ENCODE peak calls at places on chromosomes 6 and 20, in five cellular contexts. Y is GM23338, R is H1, W is Panc1, A is upper lobe of left lung. Q is an unnamed sample.

GRCh38 chr6:37993596-37993995 is 174.1 kb downstream of the ZFAND3 start:
- DNase-seq in Y (no peak), R (no peak), W (no peak), A (no peak), Q (no peak)

GRCh38 chr6:117605169-117605826 is 3.0 kb upstream of the GOPC start:
- DNase-seq in Y (peak), R (no peak), W (peak), A (no peak), Q (no peak)

GRCh38 chr6:124066995-124067552 is 263.4 kb downstream of the NKAIN2 start:
- DNase-seq in Y (no peak), R (no peak), W (no peak), A (no peak), Q (no peak)

GRCh38 chr6:112184996-112185395 is 69.4 kb downstream of the LAMA4 start:
- DNase-seq in Y (no peak), R (no peak), W (no peak), A (no peak), Q (no peak)

GRCh38 chr6:73585566-73586415 is 65.0 kb upstream of the EEF1A1 start:
- DNase-seq in Y (peak), R (no peak), W (peak), A (no peak), Q (peak)

GRCh38 chr20:57990396-57990987 is 238.0 kb downstream of the ANKRD60 start:
- DNase-seq in Y (no peak), R (no peak), W (no peak), A (no peak), Q (no peak)

GRCh38 chr6:81750660-81751387 is 1.7 kb downstream of the TENT5A start:
- DNase-seq in Y (no peak), R (no peak), W (no peak), A (no peak), Q (no peak)

GRCh38 chr6:5121479-5121878 is 36.3 kb downstream of the PPP1R3G start:
- DNase-seq in Y (no peak), R (no peak), W (no peak), A (no peak), Q (no peak)

GRCh38 chr6:13479971-13480434 is 7.4 kb downstream of the GFOD1 start:
- DNase-seq in Y (no peak), R (no peak), W (no peak), A (no peak), Q (no peak)

GRCh38 chr6:583639-584038 is 73.3 kb downstream of the HUS1B start:
- DNase-seq in Y (no peak), R (no peak), W (no peak), A (no peak), Q (no peak)

GRCh38 chr6:9789201-9789600 is 625.7 kb downstream of the TFAP2A start:
- DNase-seq in Y (peak), R (no peak), W (no peak), A (no peak), Q (no peak)

GRCh38 chr6:56370591-56371198 is 123.3 kb upstream of the COL21A1 start:
- DNase-seq in Y (no peak), R (no peak), W (peak), A (no peak), Q (no peak)

GRCh38 chr6:121830759-121831158 is 395.3 kb downstream of the GJA1 start:
- DNase-seq in Y (no peak), R (no peak), W (no peak), A (no peak), Q (no peak)

GRCh38 chr20:14065774-14066173 is 70.5 kb downstream of the MACROD2 start:
- DNase-seq in Y (no peak), R (no peak), W (no peak), A (no peak), Q (no peak)

GRCh38 chr6:71134929-71135642 is 153.5 kb upstream of the OGFRL1 start:
- DNase-seq in Y (peak), R (no peak), W (no peak), A (no peak), Q (no peak)

GRCh38 chr6:156657311-156657710 is 119.9 kb upstream of the ARID1B start:
- DNase-seq in Y (no peak), R (no peak), W (no peak), A (peak), Q (no peak)

GRCh38 chr6:36852481-36853147 is 13.4 kb upstream of the CPNE5 start:
- DNase-seq in Y (no peak), R (no peak), W (no peak), A (no peak), Q (no peak)

GRCh38 chr6:47700051-47700450 is 1.7 kb downstream of the ADGRF4 start:
- DNase-seq in Y (no peak), R (no peak), W (no peak), A (no peak), Q (no peak)

GRCh38 chr6:84553527-84553926 is 210.9 kb downstream of the TBX18 start:
- DNase-seq in Y (no peak), R (no peak), W (no peak), A (no peak), Q (no peak)

GRCh38 chr20:17835240-17835940 is 133.2 kb downstream of the SNX5 start:
- DNase-seq in Y (no peak), R (no peak), W (peak), A (peak), Q (no peak)

GRCh38 chr20:31560900-31561598 is 44.0 kb upstream of the ID1 start:
- DNase-seq in Y (no peak), R (no peak), W (peak), A (no peak), Q (no peak)

GRCh38 chr6:90385914-90386313 is 89.3 kb upstream of the BACH2 start:
- DNase-seq in Y (peak), R (no peak), W (no peak), A (no peak), Q (no peak)

GRCh38 chr6:151763303-151763702 is 44.2 kb upstream of the ESR1 start:
- DNase-seq in Y (peak), R (no peak), W (no peak), A (no peak), Q (no peak)

GRCh38 chr6:71204741-71205140 is 83.9 kb upstream of the OGFRL1 start:
- DNase-seq in Y (no peak), R (no peak), W (no peak), A (no peak), Q (no peak)

GRCh38 chr6:10099086-10099499 is 315.8 kb downstream of the TFAP2A start:
- DNase-seq in Y (peak), R (no peak), W (no peak), A (peak), Q (no peak)

GRCh38 chr6:98836962-98837944 is 2.9 kb downstream of the POU3F2 start:
- DNase-seq in Y (no peak), R (no peak), W (no peak), A (no peak), Q (no peak)

GRCh38 chr20:36097751-36098151 is 56.8 kb upstream of the EPB41L1 start:
- DNase-seq in Y (peak), R (peak), W (no peak), A (no peak), Q (no peak)

GRCh38 chr20:53654932-53655674 is 61.5 kb upstream of the ZNF217 start:
- DNase-seq in Y (no peak), R (no peak), W (no peak), A (no peak), Q (no peak)

GRCh38 chr6:125867483-125867935 is 76.7 kb downstream of the NCOA7 start:
- DNase-seq in Y (peak), R (peak), W (no peak), A (no peak), Q (no peak)

DNA sequence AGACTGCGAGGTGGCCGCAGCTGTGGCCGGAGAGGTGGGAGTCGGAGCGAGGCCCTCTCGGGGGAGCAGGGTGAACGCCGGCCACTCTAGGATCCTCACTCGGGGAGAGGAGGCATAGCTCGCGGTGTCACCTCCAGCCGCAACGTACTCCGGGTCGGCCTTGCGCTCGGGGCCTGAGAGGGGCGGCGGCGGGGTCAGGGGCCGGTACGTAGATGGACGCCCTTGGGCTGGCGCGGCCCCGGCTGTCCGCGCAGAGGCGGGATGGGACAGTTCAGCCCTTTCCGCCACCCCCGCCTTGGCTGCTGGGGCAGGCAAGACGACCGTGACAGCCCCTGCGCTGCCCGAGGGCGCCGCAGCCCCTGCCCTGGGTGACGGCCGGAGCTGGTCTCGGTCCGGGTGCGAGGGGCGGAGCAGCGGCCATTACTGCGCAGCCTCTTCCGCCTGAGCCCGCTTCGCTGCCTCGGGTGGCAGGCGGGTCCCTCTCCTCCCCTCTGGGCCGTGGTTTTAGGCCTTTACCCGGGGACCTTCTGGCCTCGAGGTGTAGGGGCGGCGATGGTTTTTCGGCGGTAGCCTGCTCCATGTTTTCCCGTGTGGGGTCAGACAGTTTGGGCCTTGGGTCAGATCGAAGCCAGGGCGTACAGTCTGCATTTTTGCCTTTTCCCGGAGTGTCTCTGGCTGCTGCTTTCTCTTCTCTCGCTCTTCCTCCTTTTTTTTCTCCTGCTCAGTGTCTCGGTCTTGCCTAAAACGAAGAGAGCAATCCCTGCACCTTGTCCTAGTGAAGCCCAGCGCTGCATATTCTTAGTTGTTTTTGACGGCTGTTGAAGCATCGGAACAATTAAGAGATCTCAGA is 453 bp downstream of the RNF146 start:
- DNase-seq in Y (peak), R (peak), W (no peak), A (peak), Q (no peak)
- TF ChIP-seq POLR2AphosphoS5 in Y (peak), R (peak), W (peak), A (peak), Q (peak)

DNA sequence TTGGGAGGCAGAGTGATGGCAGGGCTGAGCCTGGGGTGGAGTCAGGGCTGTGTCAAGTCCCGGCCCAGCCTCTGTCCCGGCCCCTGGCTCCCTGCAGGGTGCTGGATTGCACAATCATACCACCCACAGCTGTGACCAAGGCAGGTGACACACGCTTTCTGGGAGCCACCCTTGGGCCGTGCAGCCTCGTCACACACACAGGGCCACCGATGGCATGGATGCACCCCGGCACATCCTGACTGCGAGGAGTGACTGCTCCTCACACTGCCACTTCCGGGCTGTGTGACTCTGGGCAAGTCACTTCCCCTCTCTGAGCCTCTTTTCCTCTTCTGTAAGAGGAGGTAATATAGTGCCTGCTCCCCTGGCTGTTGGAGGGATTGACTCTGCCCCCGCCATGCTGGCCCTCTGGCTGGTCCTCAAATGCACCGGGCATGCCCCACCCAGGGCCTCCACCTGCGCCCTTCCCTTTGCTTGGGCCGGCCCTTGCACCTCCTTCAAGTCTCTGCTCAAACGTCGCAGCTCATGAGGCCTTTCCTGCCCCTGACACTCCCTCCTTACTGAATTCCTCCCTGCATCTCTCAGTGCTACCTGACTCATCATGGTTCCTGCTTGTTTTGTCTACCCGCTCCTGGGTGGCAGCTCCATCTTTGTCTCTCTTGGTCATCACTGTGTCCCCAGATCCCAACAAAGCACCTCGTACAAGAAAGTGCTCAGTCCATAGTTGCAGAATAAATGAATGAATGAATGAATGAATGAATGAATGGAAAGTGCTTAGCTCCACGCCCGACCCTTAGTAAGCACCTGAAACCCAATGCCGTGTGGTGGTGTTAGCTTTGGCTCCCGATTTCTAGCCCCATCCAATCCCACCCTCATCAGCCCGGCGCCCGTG is 93.5 kb downstream of the CEBPB start:
- DNase-seq in Y (no peak), R (no peak), W (no peak), A (no peak), Q (no peak)
- TF ChIP-seq POLR2AphosphoS5 in Y (no peak), R (no peak), W (no peak), A (peak), Q (no peak)

GRCh38 chr6:130018830-130019795 is 732 bp downstream of the L3MBTL3 start:
- DNase-seq in Y (peak), R (no peak), W (no peak), A (peak), Q (no peak)

GRCh38 chr6:130018292-130018829 is at the start of gene L3MBTL3:
- DNase-seq in Y (peak), R (peak), W (peak), A (peak), Q (peak)

GRCh38 chr6:130020892-130021483 is 2.6 kb downstream of the L3MBTL3 start:
- DNase-seq in Y (peak), R (peak), W (peak), A (peak), Q (peak)

GRCh38 chr6:130019796-130020105 is 1.4 kb downstream of the L3MBTL3 start:
- DNase-seq in Y (peak), R (no peak), W (no peak), A (no peak), Q (no peak)

GRCh38 chr6:130020106-130020851 is 1.9 kb downstream of the L3MBTL3 start:
- DNase-seq in Y (peak), R (no peak), W (no peak), A (peak), Q (no peak)
- TF ChIP-seq POLR2AphosphoS5 in Y (no peak), R (no peak), W (no peak), A (no peak), Q (peak)

DNA sequence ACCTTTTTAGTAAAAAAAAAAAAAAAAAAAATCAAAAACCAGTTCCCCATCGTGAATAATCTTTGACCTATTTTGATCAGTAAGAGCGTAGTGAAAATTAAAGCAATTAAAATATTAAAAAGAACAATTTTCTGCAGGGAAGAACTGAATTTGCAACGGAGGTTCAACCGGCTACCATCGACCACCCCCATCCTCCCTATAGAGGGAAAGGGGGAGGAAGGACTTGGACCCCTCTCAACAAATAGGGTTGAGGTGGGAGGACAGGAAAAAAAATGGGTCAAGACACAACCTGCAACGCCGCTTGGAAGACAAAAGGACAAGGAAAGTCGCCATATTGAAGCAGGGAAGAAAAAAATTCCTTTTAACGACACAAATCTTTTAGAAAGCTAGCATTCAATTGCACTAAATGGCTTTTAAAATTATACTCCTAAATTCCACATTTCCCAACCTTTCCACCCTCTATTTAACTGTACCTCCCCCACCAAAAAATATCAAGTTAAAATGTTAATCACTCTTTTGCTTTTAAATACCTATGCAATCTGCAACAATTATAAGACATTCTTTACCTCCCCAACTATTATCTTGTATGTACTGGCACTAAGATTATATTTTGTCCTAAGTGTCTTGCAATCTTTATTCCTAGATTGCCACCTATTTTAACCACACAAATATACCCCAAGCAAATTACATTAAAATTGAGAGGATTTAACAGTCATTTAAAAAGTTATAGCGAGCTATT is 1.7 kb downstream of the PPP1R10 start:
- DNase-seq in Y (peak), R (peak), W (no peak), A (no peak), Q (peak)
- TF ChIP-seq POLR2AphosphoS5 in Y (peak), R (peak), W (peak), A (no peak), Q (peak)

GRCh38 chr6:108074057-108074358 is 533 bp downstream of the OSTM1 start:
- DNase-seq in Y (no peak), R (no peak), W (no peak), A (no peak), Q (no peak)

GRCh38 chr6:108078191-108078590 is 3.6 kb upstream of the OSTM1 start:
- DNase-seq in Y (no peak), R (no peak), W (no peak), A (no peak), Q (no peak)

GRCh38 chr6:108080010-108080780 is 5.7 kb upstream of the OSTM1 start:
- DNase-seq in Y (peak), R (peak), W (no peak), A (no peak), Q (no peak)

GRCh38 chr6:108071736-108072276 is 2.7 kb downstream of the OSTM1 start:
- DNase-seq in Y (peak), R (peak), W (no peak), A (no peak), Q (no peak)

DNA sequence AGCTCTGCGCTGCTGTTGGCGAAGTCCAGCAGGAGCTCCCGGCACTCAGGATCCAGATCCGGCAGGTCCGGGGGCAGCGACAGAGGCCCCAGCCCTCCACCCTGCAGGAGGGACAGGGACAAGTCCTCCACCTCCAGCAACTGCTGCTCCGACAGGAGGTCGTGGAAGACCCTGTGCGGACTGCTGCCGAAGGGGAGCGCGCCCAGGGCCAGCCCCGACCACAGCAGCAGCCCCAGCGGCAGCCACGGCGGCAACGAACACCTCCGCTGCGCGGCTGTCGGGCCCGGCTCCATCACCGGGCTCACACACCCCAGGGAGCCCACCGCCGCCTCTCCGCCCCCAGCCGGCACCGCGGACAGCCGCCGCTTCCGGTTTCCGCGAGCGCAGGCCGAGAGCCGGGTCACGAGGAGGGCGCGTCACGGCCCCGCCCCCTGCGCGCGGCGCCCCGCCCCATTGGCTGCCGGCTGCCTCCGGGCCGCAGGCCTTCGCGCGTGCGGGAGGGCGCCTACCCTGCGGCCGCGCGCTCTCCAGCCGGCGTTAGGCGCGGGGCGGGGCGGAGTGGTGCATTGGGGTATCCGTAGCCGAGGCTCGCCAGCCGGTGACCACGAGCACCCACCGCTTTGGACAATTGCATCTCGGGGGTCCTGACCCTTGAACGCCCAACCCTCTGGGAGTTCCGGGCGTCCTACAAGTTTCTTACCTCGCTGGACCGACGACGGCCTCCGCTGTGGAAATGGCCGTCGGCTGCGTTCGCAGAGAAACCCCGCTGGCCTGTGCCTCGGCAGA is at the start of gene OSTM1:
- DNase-seq in Y (peak), R (peak), W (peak), A (peak), Q (no peak)
- TF ChIP-seq POLR2AphosphoS5 in Y (peak), R (peak), W (peak), A (peak), Q (peak)

GRCh38 chr6:31952890-31953289 is 5.9 kb downstream of the NELFE start:
- DNase-seq in Y (no peak), R (no peak), W (no peak), A (no peak), Q (no peak)
- TF ChIP-seq POLR2AphosphoS5 in Y (no peak), R (no peak), W (no peak), A (no peak), Q (no peak)

DNA sequence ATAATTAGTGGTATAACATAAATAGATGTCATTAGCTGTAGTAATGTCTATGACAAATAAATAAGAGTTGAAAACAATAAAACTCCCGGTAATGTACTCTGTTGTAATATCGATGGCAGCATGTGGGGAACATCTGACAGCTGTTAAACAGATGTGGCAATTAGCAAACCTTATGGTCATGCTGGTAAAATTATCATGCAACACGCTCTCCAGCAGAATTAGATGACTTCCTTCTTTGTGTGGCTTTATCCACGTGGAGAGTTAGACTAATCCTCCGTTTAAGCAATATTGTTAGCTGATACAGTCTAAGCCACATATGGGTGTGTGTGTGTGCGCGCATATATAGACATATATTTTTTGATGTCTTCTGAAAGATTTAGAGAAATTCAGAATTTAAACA is 77.7 kb upstream of the ZFP64 start:
- DNase-seq in Y (no peak), R (no peak), W (no peak), A (no peak), Q (peak)
- TF ChIP-seq POLR2AphosphoS5 in Y (no peak), R (no peak), W (no peak), A (peak), Q (peak)

Q was measured in SK-N-MC.